ENCODE peak calls at places on chromosomes 12 and 14, in ten cellular contexts. D is IMR-90, C is A549, L is right lobe of liver, V is Peyer's patch, B is stomach, R is adrenal gland, U is transverse colon, Q is breast epithelium, H is uterus. P is an unnamed sample.

GRCh38 chr12:95959107-95959506 is 16.0 kb downstream of the AMDHD1 start:
- DNase-seq in D (peak), C (peak), L (no peak), V (no peak), B (no peak), R (no peak), U (no peak), Q (no peak), H (no peak), P (peak)

GRCh38 chr12:124665516-124665915 is 98.1 kb upstream of the NCOR2 start:
- DNase-seq in D (peak), C (no peak), L (no peak), V (no peak), B (no peak), R (no peak), U (no peak), Q (no peak), H (no peak), P (no peak)

GRCh38 chr12:42918387-42918786 is 328.8 kb upstream of the PRICKLE1 start:
- DNase-seq in D (no peak), C (no peak), L (no peak), V (no peak), B (no peak), R (no peak), U (no peak), Q (no peak), H (peak), P (no peak)

GRCh38 chr14:90061849-90062794 is at the start of gene KCNK13:
- DNase-seq in D (no peak), C (no peak), L (no peak), V (no peak), B (no peak), R (no peak), U (peak), Q (no peak), H (no peak), P (peak)

GRCh38 chr14:28766505-28767238 is at the start of gene FOXG1:
- DNase-seq in D (no peak), C (no peak), L (no peak), V (no peak), B (no peak), R (no peak), U (no peak), Q (no peak), H (no peak), P (no peak)

GRCh38 chr12:57726151-57726883 is 12.2 kb downstream of the AGAP2 start:
- DNase-seq in D (peak), C (peak), L (peak), V (peak), B (peak), R (peak), U (peak), Q (peak), H (peak), P (no peak)

GRCh38 chr14:94165744-94166143 is 8.4 kb upstream of the PPP4R4 start:
- DNase-seq in D (no peak), C (no peak), L (no peak), V (no peak), B (no peak), R (no peak), U (no peak), Q (no peak), H (no peak), P (no peak)

GRCh38 chr12:53091756-53092155 is 5.7 kb upstream of the IGFBP6 start:
- DNase-seq in D (no peak), C (no peak), L (no peak), V (no peak), B (no peak), R (peak), U (no peak), Q (no peak), H (no peak), P (no peak)

GRCh38 chr14:99267871-99268775 is 3.9 kb downstream of the BCL11B start:
- DNase-seq in D (no peak), C (no peak), L (no peak), V (no peak), B (no peak), R (no peak), U (no peak), Q (no peak), H (no peak), P (no peak)

GRCh38 chr14:61503167-61503801 is 181.9 kb downstream of the PRKCH start:
- DNase-seq in D (peak), C (no peak), L (no peak), V (peak), B (no peak), R (no peak), U (no peak), Q (no peak), H (no peak), P (no peak)

GRCh38 chr12:51244269-51244668 is 5.6 kb downstream of the DAZAP2 start:
- DNase-seq in D (peak), C (no peak), L (no peak), V (no peak), B (no peak), R (no peak), U (no peak), Q (no peak), H (no peak), P (no peak)

GRCh38 chr12:13173012-13173441 is 23.5 kb upstream of the EMP1 start:
- DNase-seq in D (peak), C (no peak), L (no peak), V (no peak), B (no peak), R (no peak), U (no peak), Q (no peak), H (peak), P (no peak)

GRCh38 chr14:78959674-78960264 is 789.6 kb downstream of the NRXN3 start:
- DNase-seq in D (peak), C (peak), L (peak), V (peak), B (peak), R (peak), U (peak), Q (peak), H (peak), P (peak)

GRCh38 chr14:20454359-20454644 is 310 bp downstream of the OSGEP start:
- DNase-seq in D (peak), C (peak), L (no peak), V (peak), B (peak), R (peak), U (peak), Q (peak), H (peak), P (no peak)

GRCh38 chr12:104218935-104219334 is 3.4 kb downstream of the TXNRD1 start:
- DNase-seq in D (peak), C (no peak), L (no peak), V (no peak), B (no peak), R (no peak), U (no peak), Q (no peak), H (no peak), P (peak)

GRCh38 chr14:104048758-104049496 is 36.6 kb upstream of the ASPG start:
- DNase-seq in D (no peak), C (no peak), L (no peak), V (no peak), B (no peak), R (peak), U (no peak), Q (no peak), H (no peak), P (no peak)

GRCh38 chr12:92898755-92899154 is 30.3 kb downstream of the EEA1 start:
- DNase-seq in D (peak), C (no peak), L (no peak), V (no peak), B (no peak), R (no peak), U (no peak), Q (no peak), H (no peak), P (no peak)

GRCh38 chr14:74526854-74527585 is 33.5 kb downstream of the ISCA2 start:
- DNase-seq in D (no peak), C (no peak), L (no peak), V (no peak), B (no peak), R (no peak), U (no peak), Q (no peak), H (no peak), P (no peak)

GRCh38 chr12:132290203-132290540 is 39.2 kb downstream of the GALNT9 start:
- DNase-seq in D (no peak), C (no peak), L (no peak), V (no peak), B (no peak), R (no peak), U (no peak), Q (no peak), H (no peak), P (no peak)

GRCh38 chr14:59208224-59208814 is 19.9 kb downstream of the DAAM1 start:
- DNase-seq in D (peak), C (no peak), L (no peak), V (no peak), B (no peak), R (no peak), U (no peak), Q (no peak), H (peak), P (no peak)

GRCh38 chr12:58395470-58395869 is 454.1 kb downstream of the ATP23 start:
- DNase-seq in D (peak), C (no peak), L (no peak), V (no peak), B (no peak), R (no peak), U (no peak), Q (no peak), H (no peak), P (no peak)

GRCh38 chr14:79018846-79019245 is 848.7 kb downstream of the NRXN3 start:
- DNase-seq in D (peak), C (no peak), L (no peak), V (no peak), B (no peak), R (no peak), U (no peak), Q (no peak), H (no peak), P (no peak)

GRCh38 chr12:109111775-109112491 is 4.5 kb upstream of the ACACB start:
- DNase-seq in D (peak), C (peak), L (peak), V (peak), B (peak), R (peak), U (peak), Q (peak), H (peak), P (peak)

GRCh38 chr14:102418853-102419240 is 56.1 kb downstream of the TECPR2 start:
- DNase-seq in D (no peak), C (no peak), L (no peak), V (no peak), B (no peak), R (peak), U (no peak), Q (no peak), H (no peak), P (no peak)

GRCh38 chr12:124713041-124713435 is 145.6 kb upstream of the NCOR2 start:
- DNase-seq in D (no peak), C (no peak), L (no peak), V (peak), B (peak), R (peak), U (peak), Q (no peak), H (peak), P (peak)

GRCh38 chr14:72633551-72633950 is 260.4 kb downstream of the DPF3 start:
- DNase-seq in D (no peak), C (no peak), L (no peak), V (no peak), B (no peak), R (no peak), U (no peak), Q (no peak), H (no peak), P (no peak)

GRCh38 chr12:75437564-75437963 is 43.0 kb upstream of the GLIPR1 start:
- DNase-seq in D (peak), C (no peak), L (no peak), V (no peak), B (no peak), R (no peak), U (no peak), Q (no peak), H (no peak), P (peak)

GRCh38 chr14:31133133-31133532 is 74.5 kb downstream of the HECTD1 start:
- DNase-seq in D (no peak), C (no peak), L (no peak), V (no peak), B (no peak), R (no peak), U (no peak), Q (no peak), H (no peak), P (no peak)

GRCh38 chr12:51592034-51592705 is 1.1 kb downstream of the SCN8A start:
- DNase-seq in D (peak), C (no peak), L (no peak), V (no peak), B (no peak), R (no peak), U (no peak), Q (no peak), H (no peak), P (no peak)

GRCh38 chr12:68294246-68294645 is 37.9 kb downstream of the MDM1 start:
- DNase-seq in D (no peak), C (no peak), L (no peak), V (no peak), B (no peak), R (no peak), U (no peak), Q (no peak), H (no peak), P (no peak)

GRCh38 chr12:74906224-74906623 is 303.4 kb downstream of the KCNC2 start:
- DNase-seq in D (no peak), C (no peak), L (no peak), V (no peak), B (no peak), R (no peak), U (no peak), Q (no peak), H (no peak), P (peak)

GRCh38 chr12:6828671-6829531 is 694 bp downstream of the P3H3 start:
- DNase-seq in D (peak), C (no peak), L (no peak), V (peak), B (peak), R (peak), U (peak), Q (no peak), H (peak), P (peak)
- TF ChIP-seq POLR2A in D (no peak), C (no peak), L (no peak), V (no peak), B (no peak), R (peak), U (peak), Q (peak), H (peak), P (peak)

GRCh38 chr14:81412779-81413178 is 12.7 kb upstream of the STON2 start:
- DNase-seq in D (no peak), C (no peak), L (no peak), V (no peak), B (no peak), R (no peak), U (no peak), Q (no peak), H (no peak), P (no peak)
- H3K4me3 ChIP-seq in D (no peak), C (no peak), L (no peak), V (no peak), B (no peak), R (no peak), U (no peak), Q (no peak), H (no peak), P (no peak)

DNA sequence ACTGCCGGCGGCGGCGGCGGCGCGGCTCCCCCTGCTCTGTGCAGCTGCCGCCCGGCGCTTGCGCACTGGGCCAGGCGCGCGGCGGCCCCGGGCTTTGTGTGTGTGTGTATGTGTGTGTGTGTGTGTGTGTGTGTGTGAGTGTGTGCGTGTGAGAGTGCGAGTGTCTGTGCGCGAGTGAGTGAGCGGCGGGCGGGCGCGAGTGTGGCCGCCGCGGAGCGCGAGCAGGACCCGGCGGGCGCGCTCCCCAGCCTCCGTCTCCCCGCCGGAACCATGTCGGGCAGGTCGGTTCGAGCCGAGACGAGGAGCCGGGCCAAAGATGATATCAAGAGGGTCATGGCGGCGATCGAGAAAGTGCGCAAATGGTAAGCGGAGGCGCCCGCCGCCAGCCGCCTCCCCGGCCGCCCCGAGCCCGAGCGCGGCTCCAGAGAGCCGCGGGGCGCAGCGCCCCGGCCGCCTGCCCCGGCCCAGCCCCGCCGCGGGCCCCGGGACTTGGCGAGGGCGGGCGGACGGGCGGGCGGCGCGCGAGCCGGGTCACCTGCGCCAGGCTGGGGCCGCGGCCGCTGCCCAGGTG is at the start of gene BCL7A:
- DNase-seq in D (peak), C (peak), L (peak), V (peak), B (peak), R (peak), U (peak), Q (peak), H (peak), P (peak)
- TF ChIP-seq POLR2A in D (no peak), C (peak), L (peak), V (no peak), B (no peak), R (peak), U (peak), Q (no peak), H (no peak), P (no peak)

GRCh38 chr12:22624573-22624907 is 431 bp upstream of the ETNK1 start:
- DNase-seq in D (no peak), C (peak), L (no peak), V (no peak), B (no peak), R (no peak), U (no peak), Q (no peak), H (no peak), P (no peak)
- H3K4me3 ChIP-seq in D (peak), C (peak), L (peak), V (peak), B (peak), R (peak), U (peak), Q (peak), H (peak), P (peak)